ENCODE peak calls at places on chromosome 21, in four cellular contexts. Y, Z, L and B are unnamed samples.

GRCh38 chr21:41481191-41481590 is 26.8 kb downstream of the TMPRSS2 start:
- DNase-seq in Y (no peak), Z (no peak), L (no peak), B (no peak)

GRCh38 chr21:38263493-38263892 is 6.7 kb downstream of the KCNJ15 start:
- DNase-seq in Y (no peak), Z (no peak), L (peak), B (no peak)

GRCh38 chr21:45003331-45004058 is 63.7 kb downstream of the SLX9 start:
- DNase-seq in Y (peak), Z (no peak), L (no peak), B (no peak)

GRCh38 chr21:14070049-14070893 is 140.5 kb downstream of the LIPI start:
- DNase-seq in Y (no peak), Z (no peak), L (no peak), B (no peak)

GRCh38 chr21:27196651-27197050 is 229.8 kb upstream of the ADAMTS5 start:
- DNase-seq in Y (no peak), Z (no peak), L (no peak), B (no peak)

GRCh38 chr21:17463441-17463840 is 49.4 kb upstream of the CXADR start:
- DNase-seq in Y (no peak), Z (no peak), L (peak), B (peak)

GRCh38 chr21:34113842-34114241 is 40.5 kb downstream of the MRPS6 start:
- DNase-seq in Y (no peak), Z (no peak), L (no peak), B (no peak)

GRCh38 chr21:41972511-41973205 is 18.8 kb upstream of the C2CD2 start:
- DNase-seq in Y (peak), Z (no peak), L (no peak), B (no peak)

GRCh38 chr21:41897047-41897669 is 18.0 kb upstream of the PRDM15 start:
- DNase-seq in Y (no peak), Z (no peak), L (no peak), B (no peak)